ENCODE peak calls at places on chromosomes 4 and X, in four cellular contexts. Q is WTC11, Z is K562, E is SK-N-SH. H is an unnamed sample.

GRCh38 chr4:19722404-19722803 is 529.3 kb upstream of the SLIT2 start:
- DNase-seq in Q (no peak), Z (no peak), E (no peak), H (no peak)

GRCh38 chrX:129980540-129981206 is 1.8 kb upstream of the BCORL1 start:
- DNase-seq in Q (peak; percentile 57), Z (no peak), E (peak; percentile 82), H (no peak)

GRCh38 chr4:108399610-108400265 is 220.6 kb upstream of the RPL34 start:
- DNase-seq in Q (no peak), Z (no peak), E (no peak), H (no peak)

GRCh38 chrX:153685179-153685536 is 2.6 kb upstream of the SLC6A8 start:
- DNase-seq in Q (no peak), Z (no peak), E (peak; percentile 74), H (no peak)

GRCh38 chr4:124262211-124263179 is 450.0 kb downstream of the ANKRD50 start:
- DNase-seq in Q (peak; percentile 43), Z (peak; percentile 54), E (peak; percentile 49), H (peak; percentile 11)

GRCh38 chr4:140969296-140969695 is 164.0 kb downstream of the RNF150 start:
- DNase-seq in Q (no peak), Z (no peak), E (no peak), H (no peak)

GRCh38 chrX:23742174-23742692 is 843 bp downstream of the ACOT9 start:
- DNase-seq in Q (peak; percentile 8), Z (no peak), E (peak; percentile 64), H (no peak)

GRCh38 chrX:122622800-122623199 is 561.3 kb upstream of the GRIA3 start:
- DNase-seq in Q (no peak), Z (no peak), E (no peak), H (no peak)

GRCh38 chrX:1658083-1658463 is 43.2 kb downstream of the ASMT start:
- DNase-seq in Q (no peak), Z (no peak), E (no peak), H (no peak)

GRCh38 chrX:24245201-24245600 is 68.7 kb downstream of the SUPT20HL2 start:
- DNase-seq in Q (no peak), Z (no peak), E (no peak), H (no peak)

GRCh38 chrX:150736478-150736877 is 43.3 kb downstream of the MTMR1 start:
- DNase-seq in Q (no peak), Z (no peak), E (no peak), H (no peak)

GRCh38 chrX:97238632-97239031 is 354.9 kb downstream of the RPA4 start:
- DNase-seq in Q (no peak), Z (no peak), E (no peak), H (no peak)

GRCh38 chr4:118033148-118034060 is 882 bp upstream of the NDST3 start:
- DNase-seq in Q (peak; percentile 76), Z (no peak), E (peak; percentile 87), H (no peak)

GRCh38 chrX:8191022-8191421 is 20.0 kb upstream of the VCX2 start:
- DNase-seq in Q (no peak), Z (no peak), E (no peak), H (no peak)

GRCh38 chr4:113186960-113187757 is 137.7 kb downstream of the ANK2 start:
- DNase-seq in Q (no peak), Z (no peak), E (no peak), H (no peak)

GRCh38 chr4:155879767-155880166 is 13.7 kb upstream of the ASIC5 start:
- DNase-seq in Q (no peak), Z (no peak), E (no peak), H (no peak)

GRCh38 chr4:173121044-173121685 is 47.4 kb upstream of the GALNT7 start:
- DNase-seq in Q (peak; percentile 44), Z (no peak), E (no peak), H (peak; percentile 11)

GRCh38 chr4:33722800-33723511 is 2521.4 kb downstream of the ARAP2 start:
- DNase-seq in Q (no peak), Z (no peak), E (peak; percentile 5), H (no peak)

GRCh38 chrX:44428989-44429627 is 85.6 kb upstream of the EFHC2 start:
- DNase-seq in Q (no peak), Z (no peak), E (no peak), H (no peak)

GRCh38 chr4:37555324-37555723 is 130.9 kb downstream of the RELL1 start:
- DNase-seq in Q (no peak), Z (no peak), E (no peak), H (no peak)

GRCh38 chr4:62232755-62233280 is 1032.7 kb downstream of the ADGRL3 start:
- DNase-seq in Q (no peak), Z (no peak), E (no peak), H (no peak)

GRCh38 chrX:75603833-75604232 is 81.0 kb upstream of the ZDHHC15 start:
- DNase-seq in Q (no peak), Z (peak; percentile 30), E (peak; percentile 42), H (no peak)

GRCh38 chr4:103171006-103171405 is 27.1 kb downstream of the CENPE start:
- DNase-seq in Q (no peak), Z (no peak), E (no peak), H (no peak)

GRCh38 chr4:122218762-122219161 is 66.6 kb downstream of the BLTP1 start:
- DNase-seq in Q (no peak), Z (no peak), E (peak; percentile 10), H (no peak)

GRCh38 chrX:21738145-21738949 is 19.6 kb downstream of the SMPX start:
- DNase-seq in Q (peak; percentile 70), Z (no peak), E (no peak), H (no peak)

GRCh38 chrX:128020701-128021100 is 31.5 kb downstream of the ACTRT1 start:
- DNase-seq in Q (no peak), Z (no peak), E (no peak), H (no peak)

GRCh38 chrX:121195719-121196118 is 148.3 kb downstream of the GLUD2 start:
- DNase-seq in Q (no peak), Z (no peak), E (no peak), H (no peak)

DNA sequence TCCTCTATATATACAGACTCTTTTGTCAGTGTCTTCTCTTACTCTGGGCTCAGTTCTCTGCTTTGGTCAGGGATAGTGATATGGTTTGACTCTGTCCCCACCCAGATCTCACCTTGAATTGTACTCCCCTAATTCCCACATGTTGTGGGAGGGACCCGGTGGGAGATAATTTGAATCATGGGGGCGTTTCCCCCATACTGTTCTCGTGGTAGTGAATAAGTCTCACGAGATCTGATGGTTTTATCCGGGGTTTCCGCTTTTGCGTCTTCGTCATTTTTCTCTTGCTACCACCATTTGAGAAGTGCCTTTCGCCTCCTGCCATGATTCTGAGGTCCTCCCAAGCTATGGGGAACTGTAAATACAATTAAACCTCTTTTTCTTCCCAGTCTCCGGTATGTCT is 144.4 kb downstream of the GLUD2 start:
- DNase-seq in Q (no peak), Z (peak; percentile 10), E (no peak), H (no peak)
- TF ChIP-seq USF1 in Q (no peak), Z (no peak), E (no peak), H (no peak)

GRCh38 chr4:79597266-79597665 is 189.2 kb upstream of the GK2 start:
- DNase-seq in Q (no peak), Z (no peak), E (no peak), H (no peak)
- TF ChIP-seq USF1 in Q (no peak), Z (no peak), E (no peak), H (no peak)

GRCh38 chr4:6452897-6453687 is 19.3 kb downstream of the PPP2R2C start:
- DNase-seq in Q (no peak), Z (no peak), E (no peak), H (no peak)
- TF ChIP-seq USF1 in Q (no peak), Z (no peak), E (no peak), H (no peak)

GRCh38 chr4:82718067-82718935 is 80.3 kb downstream of the SCD5 start:
- DNase-seq in Q (no peak), Z (no peak), E (no peak), H (no peak)
- TF ChIP-seq USF1 in Q (no peak), Z (no peak), E (no peak), H (no peak)

GRCh38 chrX:37746268-37746931 is 33.5 kb upstream of the CYBB start:
- DNase-seq in Q (no peak), Z (no peak), E (no peak), H (peak; percentile 72)

GRCh38 chrX:37745835-37746234 is 34.0 kb upstream of the CYBB start:
- DNase-seq in Q (no peak), Z (no peak), E (no peak), H (no peak)

GRCh38 chrX:37746951-37747350 is 32.9 kb upstream of the CYBB start:
- DNase-seq in Q (no peak), Z (no peak), E (no peak), H (no peak)

DNA sequence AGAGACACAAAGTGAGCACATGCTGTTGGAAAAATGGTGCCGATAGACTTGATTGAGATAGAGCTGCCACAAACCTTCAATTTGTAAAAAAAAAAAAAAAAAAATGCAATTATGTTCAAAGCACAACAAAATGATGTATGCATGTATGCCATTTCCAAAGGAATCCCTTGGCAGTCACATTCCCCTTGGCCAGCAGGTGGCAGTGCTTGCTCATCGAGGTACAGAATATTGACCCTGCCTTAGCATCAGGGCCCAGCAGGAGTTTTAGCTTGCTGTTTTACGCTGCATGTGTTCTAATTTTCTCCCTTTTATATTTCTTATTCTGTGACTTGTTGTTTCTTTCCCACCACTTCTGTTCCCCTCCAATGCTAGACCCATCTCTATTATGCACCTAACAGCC is 34.5 kb upstream of the CYBB start:
- DNase-seq in Q (peak; percentile 63), Z (peak; percentile 66), E (peak; percentile 55), H (peak; percentile 53)
- TF ChIP-seq USF1 in Q (no peak), Z (no peak), E (no peak), H (no peak)

GRCh38 chrX:46408553-46409407 is 136.4 kb downstream of the ZNF674 start:
- DNase-seq in Q (peak; percentile 67), Z (peak; percentile 52), E (peak; percentile 57), H (peak; percentile 16)
- TF ChIP-seq USF1 in Q (no peak), Z (no peak), E (no peak), H (no peak)